ENCODE peak calls at places on chromosomes 3 and 15, in ten cellular contexts. One of them, this sample, is unnamed.

GRCh38 chr3:14472471-14473351 is 67.4 kb downstream of the GRIP2 start:
- DNase-seq in T-helper 17 cell: no peak
- DNase-seq in neuronal stem cell: no peak
- DNase-seq in Right ventricle myocardium superior: no peak
- DNase-seq in heart left ventricle: no peak
- DNase-seq in NCI-H524: no peak
- DNase-seq in activated CD4-positive, alpha-beta T cell treated with anti-CD3 and anti-CD28 coated beads, Interleukin-2, amount 50 U/mL, for 24 hours: no peak
- DNase-seq in HFF-Myc: peak; percentile 84
- DNase-seq in astrocyte of the spinal cord: peak; percentile 90
- DNase-seq in EH: peak; percentile 98
- DNase-seq in this sample: no peak

GRCh38 chr3:55156851-55157650 is 229.2 kb upstream of the LRTM1 start:
- DNase-seq in Right ventricle myocardium superior: no peak
- DNase-seq in NCI-H524: no peak
- DNase-seq in heart left ventricle: no peak
- DNase-seq in astrocyte of the spinal cord: peak; percentile 61
- DNase-seq in activated CD4-positive, alpha-beta T cell treated with anti-CD3 and anti-CD28 coated beads, Interleukin-2, amount 50 U/mL, for 24 hours: no peak
- DNase-seq in EH: peak; percentile 60
- DNase-seq in neuronal stem cell: no peak
- DNase-seq in T-helper 17 cell: no peak
- DNase-seq in HFF-Myc: no peak
- DNase-seq in this sample: no peak

GRCh38 chr3:105137911-105138310 is 228.8 kb upstream of the ALCAM start:
- DNase-seq in heart left ventricle: no peak
- DNase-seq in astrocyte of the spinal cord: no peak
- DNase-seq in EH: peak; percentile 44
- DNase-seq in NCI-H524: no peak
- DNase-seq in T-helper 17 cell: no peak
- DNase-seq in activated CD4-positive, alpha-beta T cell treated with anti-CD3 and anti-CD28 coated beads, Interleukin-2, amount 50 U/mL, for 24 hours: no peak
- DNase-seq in neuronal stem cell: no peak
- DNase-seq in HFF-Myc: no peak
- DNase-seq in Right ventricle myocardium superior: no peak
- DNase-seq in this sample: no peak

GRCh38 chr3:66554178-66554577 is 53.4 kb upstream of the LRIG1 start:
- DNase-seq in Right ventricle myocardium superior: no peak
- DNase-seq in HFF-Myc: no peak
- DNase-seq in neuronal stem cell: no peak
- DNase-seq in activated CD4-positive, alpha-beta T cell treated with anti-CD3 and anti-CD28 coated beads, Interleukin-2, amount 50 U/mL, for 24 hours: no peak
- DNase-seq in astrocyte of the spinal cord: peak; percentile 38
- DNase-seq in heart left ventricle: no peak
- DNase-seq in T-helper 17 cell: no peak
- DNase-seq in NCI-H524: no peak
- DNase-seq in EH: peak; percentile 60
- DNase-seq in this sample: no peak

GRCh38 chr15:78540955-78541743 is 905 bp downstream of the PSMA4 start:
- DNase-seq in neuronal stem cell: no peak
- DNase-seq in astrocyte of the spinal cord: peak; percentile 8
- DNase-seq in NCI-H524: no peak
- DNase-seq in activated CD4-positive, alpha-beta T cell treated with anti-CD3 and anti-CD28 coated beads, Interleukin-2, amount 50 U/mL, for 24 hours: no peak
- DNase-seq in HFF-Myc: no peak
- DNase-seq in heart left ventricle: no peak
- DNase-seq in EH: peak; percentile 28
- DNase-seq in Right ventricle myocardium superior: no peak
- DNase-seq in T-helper 17 cell: no peak
- DNase-seq in this sample: no peak

GRCh38 chr3:124126446-124127017 is 134.6 kb upstream of the ROPN1 start:
- DNase-seq in activated CD4-positive, alpha-beta T cell treated with anti-CD3 and anti-CD28 coated beads, Interleukin-2, amount 50 U/mL, for 24 hours: no peak
- DNase-seq in NCI-H524: peak; percentile 100
- DNase-seq in Right ventricle myocardium superior: no peak
- DNase-seq in EH: peak; percentile 35
- DNase-seq in heart left ventricle: no peak
- DNase-seq in HFF-Myc: no peak
- DNase-seq in T-helper 17 cell: no peak
- DNase-seq in neuronal stem cell: no peak
- DNase-seq in astrocyte of the spinal cord: no peak
- DNase-seq in this sample: no peak

GRCh38 chr15:65612616-65612946 is 1.6 kb upstream of the INTS14 start:
- DNase-seq in T-helper 17 cell: no peak
- DNase-seq in heart left ventricle: no peak
- DNase-seq in HFF-Myc: no peak
- DNase-seq in Right ventricle myocardium superior: no peak
- DNase-seq in neuronal stem cell: no peak
- DNase-seq in activated CD4-positive, alpha-beta T cell treated with anti-CD3 and anti-CD28 coated beads, Interleukin-2, amount 50 U/mL, for 24 hours: no peak
- DNase-seq in EH: no peak
- DNase-seq in astrocyte of the spinal cord: no peak
- DNase-seq in NCI-H524: no peak
- DNase-seq in this sample: no peak

GRCh38 chr15:42919308-42919707 is 1.3 kb downstream of the TTBK2 start:
- DNase-seq in HFF-Myc: no peak
- DNase-seq in neuronal stem cell: no peak
- DNase-seq in EH: no peak
- DNase-seq in NCI-H524: peak; percentile 14
- DNase-seq in astrocyte of the spinal cord: no peak
- DNase-seq in heart left ventricle: no peak
- DNase-seq in activated CD4-positive, alpha-beta T cell treated with anti-CD3 and anti-CD28 coated beads, Interleukin-2, amount 50 U/mL, for 24 hours: no peak
- DNase-seq in Right ventricle myocardium superior: no peak
- DNase-seq in T-helper 17 cell: no peak
- DNase-seq in this sample: no peak

GRCh38 chr3:77159182-77159581 is 119.3 kb downstream of the ROBO2 start:
- DNase-seq in T-helper 17 cell: no peak
- DNase-seq in Right ventricle myocardium superior: no peak
- DNase-seq in HFF-Myc: no peak
- DNase-seq in NCI-H524: peak; percentile 19
- DNase-seq in EH: no peak
- DNase-seq in neuronal stem cell: no peak
- DNase-seq in astrocyte of the spinal cord: no peak
- DNase-seq in activated CD4-positive, alpha-beta T cell treated with anti-CD3 and anti-CD28 coated beads, Interleukin-2, amount 50 U/mL, for 24 hours: no peak
- DNase-seq in heart left ventricle: no peak
- DNase-seq in this sample: no peak

GRCh38 chr3:75737831-75738493 is 47.4 kb downstream of the ZNF717 start:
- DNase-seq in Right ventricle myocardium superior: no peak
- DNase-seq in NCI-H524: no peak
- DNase-seq in EH: peak; percentile 11
- DNase-seq in HFF-Myc: no peak
- DNase-seq in activated CD4-positive, alpha-beta T cell treated with anti-CD3 and anti-CD28 coated beads, Interleukin-2, amount 50 U/mL, for 24 hours: no peak
- DNase-seq in heart left ventricle: no peak
- DNase-seq in neuronal stem cell: peak; percentile 1
- DNase-seq in T-helper 17 cell: no peak
- DNase-seq in astrocyte of the spinal cord: peak; percentile 46
- DNase-seq in this sample: no peak

GRCh38 chr3:116877968-116878367 is 168.4 kb downstream of the TUSC7 start:
- DNase-seq in EH: no peak
- DNase-seq in NCI-H524: no peak
- DNase-seq in HFF-Myc: no peak
- DNase-seq in astrocyte of the spinal cord: no peak
- DNase-seq in neuronal stem cell: no peak
- DNase-seq in heart left ventricle: no peak
- DNase-seq in activated CD4-positive, alpha-beta T cell treated with anti-CD3 and anti-CD28 coated beads, Interleukin-2, amount 50 U/mL, for 24 hours: no peak
- DNase-seq in T-helper 17 cell: no peak
- DNase-seq in Right ventricle myocardium superior: no peak
- DNase-seq in this sample: no peak

GRCh38 chr3:177210744-177211502 is 13.6 kb upstream of the TBL1XR1 start:
- DNase-seq in activated CD4-positive, alpha-beta T cell treated with anti-CD3 and anti-CD28 coated beads, Interleukin-2, amount 50 U/mL, for 24 hours: no peak
- DNase-seq in neuronal stem cell: no peak
- DNase-seq in EH: no peak
- DNase-seq in T-helper 17 cell: no peak
- DNase-seq in NCI-H524: no peak
- DNase-seq in HFF-Myc: no peak
- DNase-seq in astrocyte of the spinal cord: no peak
- DNase-seq in heart left ventricle: no peak
- DNase-seq in Right ventricle myocardium superior: no peak
- DNase-seq in this sample: no peak

GRCh38 chr15:72099155-72099554 is 18.8 kb downstream of the MYO9A start:
- DNase-seq in NCI-H524: no peak
- DNase-seq in T-helper 17 cell: no peak
- DNase-seq in neuronal stem cell: no peak
- DNase-seq in EH: no peak
- DNase-seq in Right ventricle myocardium superior: no peak
- DNase-seq in activated CD4-positive, alpha-beta T cell treated with anti-CD3 and anti-CD28 coated beads, Interleukin-2, amount 50 U/mL, for 24 hours: no peak
- DNase-seq in HFF-Myc: no peak
- DNase-seq in heart left ventricle: no peak
- DNase-seq in astrocyte of the spinal cord: no peak
- DNase-seq in this sample: no peak

GRCh38 chr3:47622648-47623047 is 44.0 kb upstream of the CSPG5 start:
- DNase-seq in EH: no peak
- DNase-seq in HFF-Myc: no peak
- DNase-seq in T-helper 17 cell: no peak
- DNase-seq in heart left ventricle: no peak
- DNase-seq in neuronal stem cell: no peak
- DNase-seq in Right ventricle myocardium superior: no peak
- DNase-seq in activated CD4-positive, alpha-beta T cell treated with anti-CD3 and anti-CD28 coated beads, Interleukin-2, amount 50 U/mL, for 24 hours: no peak
- DNase-seq in NCI-H524: no peak
- DNase-seq in astrocyte of the spinal cord: no peak
- DNase-seq in this sample: no peak

GRCh38 chr3:123813876-123814275 is 70.3 kb downstream of the MYLK start:
- DNase-seq in activated CD4-positive, alpha-beta T cell treated with anti-CD3 and anti-CD28 coated beads, Interleukin-2, amount 50 U/mL, for 24 hours: no peak
- DNase-seq in NCI-H524: no peak
- DNase-seq in EH: peak; percentile 70
- DNase-seq in astrocyte of the spinal cord: peak; percentile 64
- DNase-seq in neuronal stem cell: no peak
- DNase-seq in T-helper 17 cell: no peak
- DNase-seq in HFF-Myc: no peak
- DNase-seq in Right ventricle myocardium superior: no peak
- DNase-seq in heart left ventricle: no peak
- DNase-seq in this sample: no peak

GRCh38 chr15:67177750-67178149 is 76.7 kb downstream of the AAGAB start:
- DNase-seq in NCI-H524: no peak
- DNase-seq in heart left ventricle: no peak
- DNase-seq in HFF-Myc: peak; percentile 60
- DNase-seq in astrocyte of the spinal cord: no peak
- DNase-seq in T-helper 17 cell: no peak
- DNase-seq in EH: peak; percentile 64
- DNase-seq in Right ventricle myocardium superior: no peak
- DNase-seq in activated CD4-positive, alpha-beta T cell treated with anti-CD3 and anti-CD28 coated beads, Interleukin-2, amount 50 U/mL, for 24 hours: no peak
- DNase-seq in neuronal stem cell: no peak
- DNase-seq in this sample: no peak

GRCh38 chr3:120113128-120114116 is 19.2 kb upstream of the GSK3B start:
- DNase-seq in heart left ventricle: no peak
- DNase-seq in Right ventricle myocardium superior: no peak
- DNase-seq in HFF-Myc: no peak
- DNase-seq in activated CD4-positive, alpha-beta T cell treated with anti-CD3 and anti-CD28 coated beads, Interleukin-2, amount 50 U/mL, for 24 hours: no peak
- DNase-seq in NCI-H524: no peak
- DNase-seq in astrocyte of the spinal cord: peak; percentile 63
- DNase-seq in T-helper 17 cell: no peak
- DNase-seq in EH: peak; percentile 93
- DNase-seq in neuronal stem cell: no peak
- DNase-seq in this sample: no peak

GRCh38 chr15:60523056-60523455 is 44.1 kb upstream of the ICE2 start:
- DNase-seq in HFF-Myc: no peak
- DNase-seq in astrocyte of the spinal cord: peak; percentile 65
- DNase-seq in EH: peak; percentile 52
- DNase-seq in activated CD4-positive, alpha-beta T cell treated with anti-CD3 and anti-CD28 coated beads, Interleukin-2, amount 50 U/mL, for 24 hours: no peak
- DNase-seq in NCI-H524: no peak
- DNase-seq in Right ventricle myocardium superior: no peak
- DNase-seq in neuronal stem cell: no peak
- DNase-seq in T-helper 17 cell: no peak
- DNase-seq in heart left ventricle: no peak
- DNase-seq in this sample: no peak

GRCh38 chr3:172225215-172225707 is 185.9 kb downstream of the FNDC3B start:
- DNase-seq in activated CD4-positive, alpha-beta T cell treated with anti-CD3 and anti-CD28 coated beads, Interleukin-2, amount 50 U/mL, for 24 hours: no peak
- DNase-seq in heart left ventricle: no peak
- DNase-seq in T-helper 17 cell: no peak
- DNase-seq in EH: no peak
- DNase-seq in Right ventricle myocardium superior: no peak
- DNase-seq in HFF-Myc: no peak
- DNase-seq in neuronal stem cell: no peak
- DNase-seq in NCI-H524: no peak
- DNase-seq in astrocyte of the spinal cord: no peak
- DNase-seq in this sample: no peak

GRCh38 chr15:101325263-101326025 is 30.4 kb upstream of the SNRPA1 start:
- DNase-seq in T-helper 17 cell: peak; percentile 1
- DNase-seq in activated CD4-positive, alpha-beta T cell treated with anti-CD3 and anti-CD28 coated beads, Interleukin-2, amount 50 U/mL, for 24 hours: no peak
- DNase-seq in astrocyte of the spinal cord: no peak
- DNase-seq in Right ventricle myocardium superior: no peak
- DNase-seq in neuronal stem cell: no peak
- DNase-seq in EH: no peak
- DNase-seq in heart left ventricle: no peak
- DNase-seq in HFF-Myc: no peak
- DNase-seq in NCI-H524: no peak
- DNase-seq in this sample: no peak

GRCh38 chr15:68578175-68578959 is 426 bp upstream of the CORO2B start:
- DNase-seq in NCI-H524: peak; percentile 82
- DNase-seq in activated CD4-positive, alpha-beta T cell treated with anti-CD3 and anti-CD28 coated beads, Interleukin-2, amount 50 U/mL, for 24 hours: no peak
- DNase-seq in neuronal stem cell: no peak
- DNase-seq in EH: peak; percentile 67
- DNase-seq in T-helper 17 cell: no peak
- DNase-seq in heart left ventricle: peak; percentile 88
- DNase-seq in Right ventricle myocardium superior: peak; percentile 88
- DNase-seq in astrocyte of the spinal cord: peak; percentile 73
- DNase-seq in HFF-Myc: no peak
- DNase-seq in this sample: peak; percentile 89

GRCh38 chr3:79947469-79947868 is 179.7 kb upstream of the ROBO1 start:
- DNase-seq in astrocyte of the spinal cord: no peak
- DNase-seq in Right ventricle myocardium superior: no peak
- DNase-seq in activated CD4-positive, alpha-beta T cell treated with anti-CD3 and anti-CD28 coated beads, Interleukin-2, amount 50 U/mL, for 24 hours: no peak
- DNase-seq in T-helper 17 cell: no peak
- DNase-seq in NCI-H524: no peak
- DNase-seq in HFF-Myc: no peak
- DNase-seq in EH: no peak
- DNase-seq in neuronal stem cell: no peak
- DNase-seq in heart left ventricle: no peak
- DNase-seq in this sample: no peak

GRCh38 chr15:55222588-55222987 is 25.8 kb upstream of the RSL24D1 start:
- DNase-seq in EH: no peak
- DNase-seq in astrocyte of the spinal cord: no peak
- DNase-seq in neuronal stem cell: no peak
- DNase-seq in Right ventricle myocardium superior: no peak
- DNase-seq in NCI-H524: no peak
- DNase-seq in HFF-Myc: no peak
- DNase-seq in heart left ventricle: no peak
- DNase-seq in activated CD4-positive, alpha-beta T cell treated with anti-CD3 and anti-CD28 coated beads, Interleukin-2, amount 50 U/mL, for 24 hours: no peak
- DNase-seq in T-helper 17 cell: no peak
- DNase-seq in this sample: no peak

GRCh38 chr15:40354408-40355171 is 3.4 kb upstream of the DISP2 start:
- DNase-seq in heart left ventricle: peak; percentile 30
- DNase-seq in T-helper 17 cell: no peak
- DNase-seq in NCI-H524: peak; percentile 92
- DNase-seq in HFF-Myc: no peak
- DNase-seq in EH: peak; percentile 65
- DNase-seq in Right ventricle myocardium superior: no peak
- DNase-seq in astrocyte of the spinal cord: peak; percentile 76
- DNase-seq in activated CD4-positive, alpha-beta T cell treated with anti-CD3 and anti-CD28 coated beads, Interleukin-2, amount 50 U/mL, for 24 hours: no peak
- DNase-seq in neuronal stem cell: no peak
- DNase-seq in this sample: no peak

GRCh38 chr15:26070095-26070532 is 207.0 kb upstream of the ATP10A start:
- DNase-seq in neuronal stem cell: no peak
- DNase-seq in NCI-H524: no peak
- DNase-seq in activated CD4-positive, alpha-beta T cell treated with anti-CD3 and anti-CD28 coated beads, Interleukin-2, amount 50 U/mL, for 24 hours: no peak
- DNase-seq in heart left ventricle: no peak
- DNase-seq in HFF-Myc: no peak
- DNase-seq in EH: peak; percentile 5
- DNase-seq in astrocyte of the spinal cord: no peak
- DNase-seq in T-helper 17 cell: no peak
- DNase-seq in Right ventricle myocardium superior: no peak
- DNase-seq in this sample: no peak

GRCh38 chr3:30073622-30074021 is 532.8 kb upstream of the TGFBR2 start:
- DNase-seq in Right ventricle myocardium superior: no peak
- DNase-seq in HFF-Myc: peak; percentile 2
- DNase-seq in heart left ventricle: no peak
- DNase-seq in activated CD4-positive, alpha-beta T cell treated with anti-CD3 and anti-CD28 coated beads, Interleukin-2, amount 50 U/mL, for 24 hours: no peak
- DNase-seq in astrocyte of the spinal cord: no peak
- DNase-seq in neuronal stem cell: no peak
- DNase-seq in EH: peak; percentile 8
- DNase-seq in T-helper 17 cell: no peak
- DNase-seq in NCI-H524: no peak
- DNase-seq in this sample: no peak

GRCh38 chr15:59329570-59330350 is 42.9 kb downstream of the MYO1E start:
- DNase-seq in activated CD4-positive, alpha-beta T cell treated with anti-CD3 and anti-CD28 coated beads, Interleukin-2, amount 50 U/mL, for 24 hours: no peak
- DNase-seq in NCI-H524: no peak
- DNase-seq in astrocyte of the spinal cord: peak; percentile 82
- DNase-seq in HFF-Myc: no peak
- DNase-seq in T-helper 17 cell: no peak
- DNase-seq in neuronal stem cell: no peak
- DNase-seq in EH: peak; percentile 80
- DNase-seq in heart left ventricle: no peak
- DNase-seq in Right ventricle myocardium superior: no peak
- DNase-seq in this sample: no peak

GRCh38 chr3:176663819-176664218 is 533.5 kb downstream of the TBL1XR1 start:
- DNase-seq in NCI-H524: peak; percentile 76
- DNase-seq in astrocyte of the spinal cord: peak; percentile 68
- DNase-seq in EH: peak; percentile 79
- DNase-seq in T-helper 17 cell: no peak
- DNase-seq in Right ventricle myocardium superior: no peak
- DNase-seq in activated CD4-positive, alpha-beta T cell treated with anti-CD3 and anti-CD28 coated beads, Interleukin-2, amount 50 U/mL, for 24 hours: no peak
- DNase-seq in neuronal stem cell: peak; percentile 20
- DNase-seq in HFF-Myc: peak; percentile 26
- DNase-seq in heart left ventricle: no peak
- DNase-seq in this sample: no peak

This sample was measured in psoas muscle.